ENCODE peak calls at places on chromosomes 16 and 17, in four cellular contexts. P is HFF-Myc; W is endothelial cell of umbilical vein; N is activated naive CD4-positive, alpha-beta T cell treated with anti-CD3 and anti-CD28 coated beads, Interleukin-2, amount 50 U/mL, for 72 hours. Z is an unnamed sample.
A peak's percentile ranks its signal among the peaks of the same experiment; 100 is the strongest.

GRCh38 chr17:68832140-68832871 is 122.9 kb downstream of the ABCA8 start:
- DNase-seq in P (no peak), W (no peak), N (no peak), Z (no peak)

GRCh38 chr16:56617212-56618085 is 8.1 kb upstream of the MT1E start:
- DNase-seq in P (no peak), W (no peak), N (peak; percentile 65), Z (peak; percentile 92)

GRCh38 chr16:6081320-6081976 is 983.9 kb upstream of the EEF2KMT start:
- DNase-seq in P (no peak), W (no peak), N (peak; percentile 13), Z (no peak)

GRCh38 chr17:29585080-29585751 is 4.2 kb downstream of the GIT1 start:
- DNase-seq in P (no peak), W (peak; percentile 57), N (no peak), Z (no peak)

GRCh38 chr16:68503334-68503733 is 35.8 kb upstream of the ZFP90 start:
- DNase-seq in P (no peak), W (no peak), N (no peak), Z (no peak)

GRCh38 chr17:31581491-31581890 is 190.0 kb downstream of the RAB11FIP4 start:
- DNase-seq in P (no peak), W (peak; percentile 60), N (no peak), Z (no peak)

GRCh38 chr16:68116256-68116853 is 31.2 kb downstream of the NFATC3 start:
- DNase-seq in P (no peak), W (peak; percentile 46), N (no peak), Z (no peak)

GRCh38 chr16:58494981-58495860 is 4.7 kb upstream of the NDRG4 start:
- DNase-seq in P (peak; percentile 91), W (peak; percentile 88), N (peak; percentile 78), Z (peak; percentile 83)

GRCh38 chr16:23356941-23357340 is 54.8 kb downstream of the SCNN1B start:
- DNase-seq in P (no peak), W (no peak), N (no peak), Z (peak; percentile 24)

GRCh38 chr17:11430766-11431165 is 167.5 kb upstream of the DNAH9 start:
- DNase-seq in P (no peak), W (no peak), N (no peak), Z (no peak)

GRCh38 chr17:52383493-52384100 is 225.1 kb upstream of the CA10 start:
- DNase-seq in P (peak; percentile 1), W (peak; percentile 12), N (peak; percentile 22), Z (no peak)

GRCh38 chr16:47316686-47317085 is 144.2 kb downstream of the ITFG1 start:
- DNase-seq in P (no peak), W (no peak), N (no peak), Z (no peak)

GRCh38 chr16:70746040-70746707 is 54.8 kb downstream of the VAC14 start:
- DNase-seq in P (peak; percentile 55), W (peak; percentile 36), N (no peak), Z (peak; percentile 94)

GRCh38 chr17:56629450-56630187 is 36.1 kb downstream of the NOG start:
- DNase-seq in P (peak; percentile 26), W (no peak), N (no peak), Z (no peak)

GRCh38 chr17:31413871-31414589 is 22.6 kb downstream of the RAB11FIP4 start:
- DNase-seq in P (peak; percentile 21), W (no peak), N (no peak), Z (peak; percentile 56)

GRCh38 chr16:18984425-18985005 is 781 bp downstream of the TMC7 start:
- DNase-seq in P (no peak), W (no peak), N (no peak), Z (no peak)

GRCh38 chr17:31079731-31080130 is 15.0 kb upstream of the NF1 start:
- DNase-seq in P (no peak), W (no peak), N (no peak), Z (no peak)

Z was measured in sigmoid colon.